ENCODE peak calls at places on chromosomes 13 and 19, in ten cellular contexts. One of them, this sample, is unnamed.

GRCh38 chr13:42396501-42396900 is 124.5 kb downstream of the AKAP11 start:
- DNase-seq in spleen: peak
- DNase-seq in body of pancreas: no peak
- DNase-seq in ovary: no peak
- DNase-seq in Peyer's patch: no peak
- DNase-seq in A549: no peak
- DNase-seq in stomach: no peak
- DNase-seq in adrenal gland: no peak
- DNase-seq in uterus: no peak
- DNase-seq in sigmoid colon: no peak
- DNase-seq in this sample: no peak

GRCh38 chr13:111371720-111372119 is 51.3 kb downstream of the TEX29 start:
- DNase-seq in spleen: no peak
- DNase-seq in body of pancreas: no peak
- DNase-seq in ovary: no peak
- DNase-seq in Peyer's patch: no peak
- DNase-seq in A549: no peak
- DNase-seq in stomach: no peak
- DNase-seq in adrenal gland: no peak
- DNase-seq in uterus: no peak
- DNase-seq in sigmoid colon: no peak
- DNase-seq in this sample: peak

GRCh38 chr13:44259045-44260042 is 114.3 kb upstream of the SERP2 start:
- DNase-seq in spleen: no peak
- DNase-seq in body of pancreas: peak
- DNase-seq in ovary: peak
- DNase-seq in Peyer's patch: no peak
- DNase-seq in A549: no peak
- DNase-seq in stomach: peak
- DNase-seq in adrenal gland: peak
- DNase-seq in uterus: no peak
- DNase-seq in sigmoid colon: no peak
- DNase-seq in this sample: no peak

GRCh38 chr13:43132228-43132627 is 108.8 kb downstream of the DNAJC15 start:
- DNase-seq in spleen: no peak
- DNase-seq in body of pancreas: peak
- DNase-seq in ovary: no peak
- DNase-seq in Peyer's patch: no peak
- DNase-seq in A549: peak
- DNase-seq in stomach: peak
- DNase-seq in adrenal gland: peak
- DNase-seq in uterus: no peak
- DNase-seq in sigmoid colon: no peak
- DNase-seq in this sample: no peak

GRCh38 chr19:6005321-6006069 is 27.6 kb upstream of the RANBP3 start:
- DNase-seq in spleen: no peak
- DNase-seq in body of pancreas: no peak
- DNase-seq in ovary: no peak
- DNase-seq in Peyer's patch: no peak
- DNase-seq in A549: no peak
- DNase-seq in stomach: no peak
- DNase-seq in adrenal gland: no peak
- DNase-seq in uterus: no peak
- DNase-seq in sigmoid colon: no peak
- DNase-seq in this sample: no peak

GRCh38 chr13:106619688-106620555 is 52.0 kb upstream of the ARGLU1 start:
- DNase-seq in spleen: no peak
- DNase-seq in body of pancreas: peak
- DNase-seq in ovary: peak
- DNase-seq in Peyer's patch: no peak
- DNase-seq in A549: peak
- DNase-seq in stomach: no peak
- DNase-seq in adrenal gland: peak
- DNase-seq in uterus: no peak
- DNase-seq in sigmoid colon: no peak
- DNase-seq in this sample: no peak

GRCh38 chr19:16892438-16892837 is 3.6 kb downstream of the F2RL3 start:
- DNase-seq in spleen: no peak
- DNase-seq in body of pancreas: no peak
- DNase-seq in ovary: no peak
- DNase-seq in Peyer's patch: no peak
- DNase-seq in A549: no peak
- DNase-seq in stomach: no peak
- DNase-seq in adrenal gland: no peak
- DNase-seq in uterus: no peak
- DNase-seq in sigmoid colon: no peak
- DNase-seq in this sample: no peak

GRCh38 chr19:30406220-30406944 is 34.2 kb downstream of the ZNF536 start:
- DNase-seq in spleen: no peak
- DNase-seq in body of pancreas: peak
- DNase-seq in ovary: no peak
- DNase-seq in Peyer's patch: no peak
- DNase-seq in A549: peak
- DNase-seq in stomach: no peak
- DNase-seq in adrenal gland: peak
- DNase-seq in uterus: no peak
- DNase-seq in sigmoid colon: no peak
- DNase-seq in this sample: no peak

GRCh38 chr13:45436332-45436731 is 18.2 kb upstream of the SLC25A30 start:
- DNase-seq in spleen: no peak
- DNase-seq in body of pancreas: no peak
- DNase-seq in ovary: no peak
- DNase-seq in Peyer's patch: no peak
- DNase-seq in A549: no peak
- DNase-seq in stomach: no peak
- DNase-seq in adrenal gland: no peak
- DNase-seq in uterus: no peak
- DNase-seq in sigmoid colon: no peak
- DNase-seq in this sample: no peak

GRCh38 chr13:103876571-103876970 is 810.4 kb upstream of the SLC10A2 start:
- DNase-seq in spleen: no peak
- DNase-seq in body of pancreas: no peak
- DNase-seq in ovary: no peak
- DNase-seq in Peyer's patch: no peak
- DNase-seq in A549: no peak
- DNase-seq in stomach: no peak
- DNase-seq in adrenal gland: no peak
- DNase-seq in uterus: no peak
- DNase-seq in sigmoid colon: no peak
- DNase-seq in this sample: no peak

GRCh38 chr13:97003071-97003470 is 8.8 kb upstream of the OXGR1 start:
- DNase-seq in spleen: no peak
- DNase-seq in body of pancreas: no peak
- DNase-seq in ovary: no peak
- DNase-seq in Peyer's patch: no peak
- DNase-seq in A549: no peak
- DNase-seq in stomach: no peak
- DNase-seq in adrenal gland: no peak
- DNase-seq in uterus: no peak
- DNase-seq in sigmoid colon: no peak
- DNase-seq in this sample: no peak

GRCh38 chr13:114104626-114105350 is 27.6 kb downstream of the RASA3 start:
- DNase-seq in spleen: peak
- DNase-seq in body of pancreas: no peak
- DNase-seq in ovary: no peak
- DNase-seq in Peyer's patch: no peak
- DNase-seq in A549: no peak
- DNase-seq in stomach: no peak
- DNase-seq in adrenal gland: peak
- DNase-seq in uterus: peak
- DNase-seq in sigmoid colon: peak
- DNase-seq in this sample: no peak

GRCh38 chr13:59690857-59691500 is 472.7 kb downstream of the DIAPH3 start:
- DNase-seq in spleen: no peak
- DNase-seq in body of pancreas: no peak
- DNase-seq in ovary: no peak
- DNase-seq in Peyer's patch: no peak
- DNase-seq in A549: no peak
- DNase-seq in stomach: no peak
- DNase-seq in adrenal gland: no peak
- DNase-seq in uterus: no peak
- DNase-seq in sigmoid colon: no peak
- DNase-seq in this sample: no peak

GRCh38 chr19:45276284-45276687 is 25.2 kb downstream of the MARK4 start:
- DNase-seq in spleen: no peak
- DNase-seq in body of pancreas: no peak
- DNase-seq in ovary: peak
- DNase-seq in Peyer's patch: no peak
- DNase-seq in A549: no peak
- DNase-seq in stomach: no peak
- DNase-seq in adrenal gland: no peak
- DNase-seq in uterus: no peak
- DNase-seq in sigmoid colon: no peak
- DNase-seq in this sample: no peak

GRCh38 chr13:107421951-107422350 is 793.4 kb downstream of the LIG4 start:
- DNase-seq in spleen: no peak
- DNase-seq in body of pancreas: no peak
- DNase-seq in ovary: no peak
- DNase-seq in Peyer's patch: no peak
- DNase-seq in A549: no peak
- DNase-seq in stomach: no peak
- DNase-seq in adrenal gland: no peak
- DNase-seq in uterus: no peak
- DNase-seq in sigmoid colon: no peak
- DNase-seq in this sample: no peak

GRCh38 chr19:29385191-29385795 is 140.5 kb upstream of the VSTM2B start:
- DNase-seq in spleen: peak
- DNase-seq in body of pancreas: no peak
- DNase-seq in ovary: no peak
- DNase-seq in Peyer's patch: peak
- DNase-seq in A549: no peak
- DNase-seq in stomach: no peak
- DNase-seq in adrenal gland: no peak
- DNase-seq in uterus: no peak
- DNase-seq in sigmoid colon: peak
- DNase-seq in this sample: no peak

GRCh38 chr13:29800687-29801086 is 49.7 kb downstream of the UBL3 start:
- DNase-seq in spleen: no peak
- DNase-seq in body of pancreas: no peak
- DNase-seq in ovary: no peak
- DNase-seq in Peyer's patch: no peak
- DNase-seq in A549: no peak
- DNase-seq in stomach: no peak
- DNase-seq in adrenal gland: no peak
- DNase-seq in uterus: no peak
- DNase-seq in sigmoid colon: no peak
- DNase-seq in this sample: no peak

GRCh38 chr19:21604941-21605548 is 99.6 kb downstream of the ZNF429 start:
- DNase-seq in spleen: no peak
- DNase-seq in body of pancreas: peak
- DNase-seq in ovary: no peak
- DNase-seq in Peyer's patch: no peak
- DNase-seq in A549: no peak
- DNase-seq in stomach: no peak
- DNase-seq in adrenal gland: peak
- DNase-seq in uterus: no peak
- DNase-seq in sigmoid colon: no peak
- DNase-seq in this sample: no peak

GRCh38 chr19:11279505-11280236 is 16.3 kb upstream of the TSPAN16 start:
- DNase-seq in spleen: no peak
- DNase-seq in body of pancreas: no peak
- DNase-seq in ovary: no peak
- DNase-seq in Peyer's patch: no peak
- DNase-seq in A549: no peak
- DNase-seq in stomach: no peak
- DNase-seq in adrenal gland: no peak
- DNase-seq in uterus: no peak
- DNase-seq in sigmoid colon: no peak
- DNase-seq in this sample: no peak

GRCh38 chr19:19006213-19006612 is 27.1 kb downstream of the SUGP2 start:
- DNase-seq in spleen: no peak
- DNase-seq in body of pancreas: no peak
- DNase-seq in ovary: no peak
- DNase-seq in Peyer's patch: no peak
- DNase-seq in A549: no peak
- DNase-seq in stomach: no peak
- DNase-seq in adrenal gland: peak
- DNase-seq in uterus: no peak
- DNase-seq in sigmoid colon: no peak
- DNase-seq in this sample: no peak
- H3K27ac ChIP-seq in spleen: no peak
- H3K27ac ChIP-seq in body of pancreas: no peak
- H3K27ac ChIP-seq in ovary: no peak
- H3K27ac ChIP-seq in Peyer's patch: no peak
- H3K27ac ChIP-seq in A549: no peak
- H3K27ac ChIP-seq in stomach: no peak
- H3K27ac ChIP-seq in adrenal gland: no peak
- H3K27ac ChIP-seq in uterus: no peak
- H3K27ac ChIP-seq in sigmoid colon: no peak
- H3K27ac ChIP-seq in this sample: no peak

GRCh38 chr19:39430675-39431593 is 4.8 kb downstream of the RPS16 start:
- DNase-seq in spleen: peak
- DNase-seq in body of pancreas: peak
- DNase-seq in ovary: no peak
- DNase-seq in Peyer's patch: no peak
- DNase-seq in A549: peak
- DNase-seq in stomach: no peak
- DNase-seq in adrenal gland: no peak
- DNase-seq in uterus: no peak
- DNase-seq in sigmoid colon: no peak
- DNase-seq in this sample: no peak
- H3K4me3 ChIP-seq in spleen: peak
- H3K4me3 ChIP-seq in body of pancreas: no peak
- H3K4me3 ChIP-seq in ovary: no peak
- H3K4me3 ChIP-seq in Peyer's patch: no peak
- H3K4me3 ChIP-seq in A549: peak
- H3K4me3 ChIP-seq in stomach: no peak
- H3K4me3 ChIP-seq in adrenal gland: no peak
- H3K4me3 ChIP-seq in uterus: no peak
- H3K4me3 ChIP-seq in sigmoid colon: no peak
- H3K4me3 ChIP-seq in this sample: no peak

GRCh38 chr13:30874561-30874960 is 31.5 kb upstream of the MEDAG start:
- DNase-seq in spleen: no peak
- DNase-seq in body of pancreas: no peak
- DNase-seq in ovary: no peak
- DNase-seq in Peyer's patch: no peak
- DNase-seq in A549: no peak
- DNase-seq in stomach: no peak
- DNase-seq in adrenal gland: no peak
- DNase-seq in uterus: no peak
- DNase-seq in sigmoid colon: no peak
- DNase-seq in this sample: peak
- TF ChIP-seq POLR2A in spleen: no peak
- TF ChIP-seq POLR2A in body of pancreas: no peak
- TF ChIP-seq POLR2A in ovary: no peak
- TF ChIP-seq POLR2A in Peyer's patch: no peak
- TF ChIP-seq POLR2A in A549: no peak
- TF ChIP-seq POLR2A in stomach: no peak
- TF ChIP-seq POLR2A in adrenal gland: no peak
- TF ChIP-seq POLR2A in uterus: no peak
- TF ChIP-seq POLR2A in sigmoid colon: no peak
- TF ChIP-seq POLR2A in this sample: no peak

DNA sequence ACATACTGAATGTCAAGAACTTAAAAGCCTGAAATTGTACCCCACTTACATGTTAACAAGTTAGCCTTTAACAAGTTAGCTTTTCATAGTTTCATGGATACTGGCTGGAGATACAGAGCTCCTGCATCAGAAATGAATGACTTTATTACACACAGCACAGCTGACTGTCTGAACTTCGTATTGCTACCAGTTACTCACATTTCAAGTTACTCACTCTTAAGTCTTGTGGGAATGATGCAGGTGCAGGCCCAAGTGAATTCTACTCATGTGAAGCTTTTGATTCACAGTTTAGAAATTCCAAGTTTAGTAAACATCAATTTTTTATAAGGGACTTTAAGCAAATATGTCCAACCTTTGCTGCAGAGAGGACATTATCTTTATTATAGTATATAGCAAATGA is 762.2 kb upstream of the PRR20A start:
- DNase-seq in spleen: no peak
- DNase-seq in body of pancreas: no peak
- DNase-seq in ovary: no peak
- DNase-seq in Peyer's patch: no peak
- DNase-seq in A549: no peak
- DNase-seq in stomach: no peak
- DNase-seq in adrenal gland: no peak
- DNase-seq in uterus: no peak
- DNase-seq in sigmoid colon: no peak
- DNase-seq in this sample: no peak
- H3K27ac ChIP-seq in spleen: no peak
- H3K27ac ChIP-seq in body of pancreas: no peak
- H3K27ac ChIP-seq in ovary: no peak
- H3K27ac ChIP-seq in Peyer's patch: no peak
- H3K27ac ChIP-seq in A549: no peak
- H3K27ac ChIP-seq in stomach: no peak
- H3K27ac ChIP-seq in adrenal gland: no peak
- H3K27ac ChIP-seq in uterus: no peak
- H3K27ac ChIP-seq in sigmoid colon: no peak
- H3K27ac ChIP-seq in this sample: no peak